ENCODE peak calls at places on chromosomes 13 and 19, in seven cellular contexts. I is GM10248; J is lung; E is neural progenitor cell; N is stimulated activated CD4-positive, alpha-beta T cell treated with anti-CD3 and anti-CD28 coated beads, Interleukin-1b, Interleukin-23, amount 100 ng/mL, for 1 hour; B is naive thymus-derived CD4-positive, alpha-beta T cell; R is lower lobe of right lung. Y is an unnamed sample.

GRCh38 chr19:14479985-14480694 is 5.0 kb upstream of the PTGER1 start:
- DNase-seq in N (peak), I (peak), R (peak), B (peak), J (no peak), E (peak), Y (no peak)

GRCh38 chr13:49436890-49437289 is 7.0 kb downstream of the CAB39L start:
- DNase-seq in J (no peak), B (no peak), R (no peak), N (no peak), I (no peak), E (no peak), Y (no peak)

GRCh38 chr19:18644144-18645034 is 7.6 kb downstream of the KLHL26 start:
- DNase-seq in J (no peak), B (no peak), I (no peak), N (no peak), E (no peak), R (no peak), Y (no peak)

GRCh38 chr13:99057310-99057975 is 79.6 kb upstream of the DOCK9 start:
- DNase-seq in I (no peak), B (no peak), N (no peak), R (no peak), E (no peak), J (no peak), Y (no peak)

GRCh38 chr19:52428937-52429336 is at the start of gene ZNF534:
- DNase-seq in R (no peak), I (no peak), E (no peak), J (no peak), B (no peak), N (no peak), Y (no peak)

GRCh38 chr13:77892491-77892890 is 26.1 kb downstream of the EDNRB start:
- DNase-seq in J (no peak), I (no peak), B (no peak), E (no peak), R (no peak), N (no peak), Y (no peak)

GRCh38 chr13:106617561-106617960 is 49.6 kb upstream of the ARGLU1 start:
- DNase-seq in I (no peak), J (no peak), R (no peak), B (no peak), N (no peak), E (peak), Y (no peak)

GRCh38 chr19:28956971-28957370 is 256.0 kb downstream of the UQCRFS1 start:
- DNase-seq in J (no peak), E (no peak), N (no peak), R (no peak), I (no peak), B (no peak), Y (no peak)

GRCh38 chr13:66835040-66835628 is 395.0 kb downstream of the PCDH9 start:
- DNase-seq in J (no peak), B (no peak), N (no peak), E (peak), I (no peak), R (no peak), Y (peak)

GRCh38 chr19:49125025-49125731 is 5.8 kb downstream of the PPFIA3 start:
- DNase-seq in N (no peak), I (no peak), E (peak), B (no peak), R (no peak), J (no peak), Y (no peak)

Y was measured in esophagus muscularis mucosa.